ENCODE peak calls at places on chromosomes 6 and 20, in seven cellular contexts. Q, Z, L, T, Y, C and F are unnamed samples.

GRCh38 chr6:143374014-143374413 is 76.5 kb downstream of the ADAT2 start:
- DNase-seq in Q (no peak), Z (no peak), L (no peak), T (no peak), Y (no peak), C (no peak), F (no peak)

GRCh38 chr20:41047975-41048305 is 19.3 kb downstream of the TOP1 start:
- DNase-seq in Q (no peak), Z (no peak), L (no peak), T (no peak), Y (no peak), C (no peak), F (no peak)

GRCh38 chr6:28537509-28538140 is 11.9 kb downstream of the GPX5 start:
- DNase-seq in Q (no peak), Z (no peak), L (no peak), T (no peak), Y (no peak), C (no peak), F (no peak)

GRCh38 chr6:28597217-28597835 is 71.6 kb downstream of the GPX5 start:
- DNase-seq in Q (no peak), Z (peak), L (no peak), T (no peak), Y (no peak), C (no peak), F (no peak)

GRCh38 chr6:12354499-12354898 is 64.3 kb downstream of the EDN1 start:
- DNase-seq in Q (peak), Z (no peak), L (no peak), T (no peak), Y (no peak), C (no peak), F (peak)

GRCh38 chr20:18983796-18984195 is 170.2 kb downstream of the SCP2D1 start:
- DNase-seq in Q (no peak), Z (no peak), L (no peak), T (no peak), Y (no peak), C (no peak), F (no peak)

GRCh38 chr20:56588996-56589395 is 40.1 kb upstream of the TFAP2C start:
- DNase-seq in Q (no peak), Z (no peak), L (no peak), T (no peak), Y (no peak), C (no peak), F (no peak)

GRCh38 chr6:80338201-80338836 is 231.8 kb downstream of the BCKDHB start:
- DNase-seq in Q (no peak), Z (peak), L (no peak), T (peak), Y (no peak), C (peak), F (no peak)

GRCh38 chr20:23205656-23206055 is 119.5 kb upstream of the CD93 start:
- DNase-seq in Q (no peak), Z (peak), L (no peak), T (peak), Y (peak), C (peak), F (peak)

GRCh38 chr6:44217332-44218143 is 812 bp downstream of the MYMX start:
- DNase-seq in Q (no peak), Z (peak), L (no peak), T (peak), Y (no peak), C (no peak), F (peak)

GRCh38 chr6:43778976-43779863 is 9.2 kb downstream of the VEGFA start:
- DNase-seq in Q (no peak), Z (no peak), L (no peak), T (no peak), Y (no peak), C (no peak), F (no peak)

GRCh38 chr6:128519132-128519930 is 1.1 kb downstream of the PTPRK start:
- DNase-seq in Q (no peak), Z (peak), L (peak), T (peak), Y (no peak), C (peak), F (peak)

GRCh38 chr20:32021091-32021490 is 10.9 kb downstream of the CCM2L start:
- DNase-seq in Q (no peak), Z (no peak), L (no peak), T (no peak), Y (no peak), C (no peak), F (no peak)

GRCh38 chr20:61161649-61162210 is 90.3 kb upstream of the CDH4 start:
- DNase-seq in Q (no peak), Z (no peak), L (peak), T (no peak), Y (no peak), C (no peak), F (no peak)

GRCh38 chr6:143276436-143276835 is 174.1 kb downstream of the ADAT2 start:
- DNase-seq in Q (no peak), Z (no peak), L (no peak), T (no peak), Y (no peak), C (no peak), F (no peak)

GRCh38 chr20:59184880-59185447 is 21.3 kb downstream of the ZNF831 start:
- DNase-seq in Q (no peak), Z (no peak), L (peak), T (no peak), Y (no peak), C (no peak), F (no peak)

GRCh38 chr20:53580376-53581111 is 13.1 kb downstream of the ZNF217 start:
- DNase-seq in Q (no peak), Z (peak), L (no peak), T (no peak), Y (no peak), C (no peak), F (no peak)

GRCh38 chr6:133688705-133689492 is 200.0 kb upstream of the TCF21 start:
- DNase-seq in Q (no peak), Z (no peak), L (no peak), T (no peak), Y (no peak), C (no peak), F (no peak)

GRCh38 chr6:29680416-29680815 is 536 bp downstream of the ZFP57 start:
- DNase-seq in Q (no peak), Z (no peak), L (no peak), T (no peak), Y (no peak), C (no peak), F (no peak)
- H3K4me3 ChIP-seq in Q (no peak), Z (no peak), L (peak), T (no peak), Y (no peak), C (no peak), F (peak)

GRCh38 chr6:112331306-112331705 is 15.8 kb upstream of the RFPL4B start:
- DNase-seq in Q (no peak), Z (no peak), L (no peak), T (no peak), Y (no peak), C (no peak), F (no peak)

GRCh38 chr6:112335736-112336135 is 11.4 kb upstream of the RFPL4B start:
- DNase-seq in Q (no peak), Z (no peak), L (no peak), T (no peak), Y (no peak), C (no peak), F (no peak)

GRCh38 chr6:112330877-112331260 is 16.3 kb upstream of the RFPL4B start:
- DNase-seq in Q (no peak), Z (no peak), L (no peak), T (no peak), Y (no peak), C (no peak), F (no peak)

GRCh38 chr6:112330071-112330876 is 16.9 kb upstream of the RFPL4B start:
- DNase-seq in Q (no peak), Z (no peak), L (peak), T (no peak), Y (no peak), C (no peak), F (no peak)

GRCh38 chr6:112332274-112332673 is 14.9 kb upstream of the RFPL4B start:
- DNase-seq in Q (no peak), Z (no peak), L (no peak), T (no peak), Y (no peak), C (no peak), F (no peak)
- H3K4me3 ChIP-seq in Q (no peak), Z (no peak), L (no peak), T (no peak), Y (no peak), C (no peak), F (no peak)

DNA sequence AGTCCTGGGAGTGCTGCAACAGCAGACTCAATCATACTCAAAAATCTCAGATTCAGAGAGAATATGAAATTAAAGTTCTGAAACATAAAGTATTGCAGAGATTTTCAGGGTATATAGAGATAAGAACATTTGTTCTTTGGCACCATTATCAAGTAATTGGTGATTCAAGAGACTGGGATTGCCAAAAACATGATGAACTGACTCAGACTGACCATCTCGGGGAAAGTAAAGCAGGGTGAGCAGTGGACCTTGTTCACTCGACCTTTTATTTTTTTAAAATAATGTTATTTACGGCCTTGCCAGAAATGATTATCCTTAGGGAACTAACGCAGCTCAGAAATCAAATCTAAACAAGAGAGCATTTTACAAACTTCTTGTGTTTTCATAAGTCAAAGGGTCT is 65.9 kb upstream of the PTCHD4 start:
- DNase-seq in Q (no peak), Z (no peak), L (no peak), T (no peak), Y (no peak), C (no peak), F (no peak)
- H3K4me3 ChIP-seq in Q (no peak), Z (no peak), L (no peak), T (no peak), Y (no peak), C (no peak), F (no peak)

DNA sequence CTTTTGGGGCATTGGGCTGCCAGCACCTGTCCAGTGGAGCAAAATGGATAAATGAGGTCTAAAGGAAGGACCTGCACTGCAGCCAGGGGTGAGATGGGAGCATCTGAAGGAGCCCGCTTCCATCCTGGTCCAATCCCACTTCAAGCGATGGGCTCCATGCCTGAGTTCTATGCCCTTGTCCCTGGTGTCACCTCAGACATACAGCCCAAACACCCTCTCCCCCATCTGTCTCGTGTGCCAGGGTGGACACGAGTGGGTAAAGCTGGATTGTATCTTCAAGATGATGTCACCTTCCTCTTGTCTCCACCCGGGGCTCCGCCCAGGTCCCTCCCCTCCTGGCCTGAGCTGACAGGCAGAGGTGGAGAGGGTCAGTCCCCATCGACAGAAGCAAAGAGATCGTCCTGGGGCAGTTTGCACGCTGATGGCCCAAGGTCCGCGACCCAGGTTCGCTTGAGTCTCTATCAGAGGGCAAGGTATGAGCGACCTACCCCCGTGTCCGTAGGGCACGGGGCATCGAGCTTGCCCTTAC is 544 bp downstream of the SMIM29 start:
- DNase-seq in Q (no peak), Z (peak), L (no peak), T (peak), Y (peak), C (peak), F (no peak)
- H3K4me3 ChIP-seq in Q (peak), Z (peak), L (peak), T (peak), Y (peak), C (peak), F (peak)

DNA sequence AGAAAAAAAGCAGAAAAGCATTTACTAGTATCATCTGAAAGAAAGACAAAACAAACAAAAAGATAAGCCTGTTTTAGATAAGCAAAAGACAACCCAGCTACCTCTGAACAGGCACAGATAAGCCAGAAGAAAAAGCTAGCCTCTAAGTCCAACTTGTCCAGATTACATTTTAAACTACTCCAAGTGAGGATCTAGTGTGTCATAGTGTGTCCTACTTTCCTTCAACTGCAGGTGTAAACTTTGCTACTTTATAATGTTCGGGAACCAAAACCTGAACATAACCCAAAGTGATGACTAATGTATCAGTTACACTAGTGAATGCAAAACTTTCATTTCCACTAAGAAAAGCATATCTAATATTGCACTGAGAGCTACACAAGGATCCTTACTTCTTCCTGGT is 19.5 kb downstream of the ADNP start:
- DNase-seq in Q (no peak), Z (no peak), L (no peak), T (no peak), Y (no peak), C (no peak), F (no peak)
- H3K4me3 ChIP-seq in Q (no peak), Z (no peak), L (no peak), T (no peak), Y (no peak), C (no peak), F (no peak)

DNA sequence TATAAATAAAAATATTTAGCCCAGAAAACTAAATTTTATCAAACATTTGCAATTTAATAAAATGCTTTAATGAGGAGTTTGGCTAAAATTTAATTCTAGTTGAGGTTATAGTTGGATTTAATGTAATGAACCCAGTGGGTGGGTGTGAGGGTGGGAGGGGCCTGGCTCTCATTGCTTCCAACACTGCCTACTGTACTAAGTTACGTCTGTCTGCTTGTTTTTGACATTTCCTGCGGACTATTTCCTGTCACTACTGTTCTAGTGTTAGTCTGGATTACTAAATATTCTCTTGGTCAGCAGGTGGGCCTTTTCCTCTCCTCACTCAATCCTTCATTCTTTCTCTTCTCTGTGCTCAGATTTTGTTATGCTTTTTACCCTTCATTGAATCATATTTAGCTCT is 82.5 kb upstream of the MAP3K7 start:
- DNase-seq in Q (no peak), Z (no peak), L (no peak), T (no peak), Y (no peak), C (no peak), F (no peak)
- H3K4me3 ChIP-seq in Q (no peak), Z (no peak), L (no peak), T (no peak), Y (no peak), C (no peak), F (no peak)

DNA sequence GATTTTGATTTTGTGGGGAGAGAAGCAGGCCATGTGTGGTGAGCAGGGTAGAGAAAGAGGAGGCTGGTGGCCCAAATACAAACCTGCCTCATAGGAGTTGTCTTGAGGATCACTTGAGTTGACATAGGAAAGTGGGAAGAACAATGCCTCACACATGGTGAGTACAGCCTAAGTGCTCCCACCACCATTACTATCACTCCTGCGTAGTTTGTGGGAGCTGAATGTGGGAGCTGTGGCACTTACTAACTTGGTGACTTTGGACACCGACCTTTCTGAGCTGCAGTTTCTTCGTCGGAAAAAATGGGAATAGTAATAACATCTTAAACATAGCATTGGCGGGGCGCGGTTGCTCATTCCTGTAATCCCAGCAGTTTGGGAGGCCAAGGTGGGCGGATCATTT is 25.5 kb upstream of the SERINC3 start:
- DNase-seq in Q (no peak), Z (no peak), L (no peak), T (no peak), Y (no peak), C (no peak), F (no peak)
- H3K4me3 ChIP-seq in Q (no peak), Z (no peak), L (no peak), T (no peak), Y (no peak), C (no peak), F (no peak)